ENCODE peak calls at places on chromosomes 7 and 10, in nine cellular contexts. E is stimulated activated CD4-positive, alpha-beta T cell treated with anti-CD3 and anti-CD28 coated beads, Interleukin-15, amount 100 ng/mL, for 1 hour; H is type B pancreatic cell; F is left cardiac atrium; K is prostate gland; Z is ecto neural progenitor cell; A is hepatic stellate cell; N is iris pigment epithelial cell; J is endothelial cell. C is an unnamed sample.

GRCh38 chr7:151834281-151835035 is 42.5 kb downstream of the PRKAG2 start:
- DNase-seq in H (no peak), N (no peak), J (no peak), A (no peak), F (no peak), K (no peak), E (no peak), Z (no peak), C (no peak)

GRCh38 chr10:15211464-15211979 is 43.0 kb upstream of the NMT2 start:
- DNase-seq in Z (no peak), N (peak), A (peak), F (no peak), K (no peak), H (no peak), J (no peak), E (no peak), C (no peak)

GRCh38 chr10:101858723-101859500 is 15.3 kb upstream of the KCNIP2 start:
- DNase-seq in K (no peak), J (no peak), F (no peak), E (no peak), Z (no peak), N (no peak), A (no peak), H (no peak), C (no peak)

GRCh38 chr10:69319911-69320316 is 41.6 kb downstream of the HK1 start:
- DNase-seq in F (no peak), H (no peak), Z (no peak), E (no peak), A (no peak), N (no peak), K (no peak), J (no peak), C (no peak)

GRCh38 chr7:94301024-94301588 is 93.6 kb upstream of the COL1A2 start:
- DNase-seq in H (peak), N (peak), K (peak), J (peak), E (no peak), F (peak), A (peak), Z (peak), C (peak)

GRCh38 chr7:154339169-154339568 is 287.0 kb downstream of the DPP6 start:
- DNase-seq in H (no peak), J (no peak), F (no peak), N (no peak), E (no peak), K (no peak), A (no peak), Z (peak), C (no peak)

GRCh38 chr10:86684305-86684704 is 16.0 kb downstream of the LDB3 start:
- DNase-seq in E (no peak), Z (peak), J (peak), A (peak), F (peak), H (no peak), N (no peak), K (no peak), C (peak)

GRCh38 chr10:122162566-122163181 is 108.4 kb upstream of the BTBD16 start:
- DNase-seq in E (no peak), J (peak), A (no peak), N (no peak), F (no peak), Z (no peak), H (no peak), K (no peak), C (no peak)

GRCh38 chr10:50497758-50498157 is 126.0 kb downstream of the SGMS1 start:
- DNase-seq in E (no peak), J (no peak), K (no peak), F (no peak), Z (no peak), A (peak), H (no peak), N (peak), C (peak)

GRCh38 chr10:16732376-16732775 is 84.8 kb downstream of the RSU1 start:
- DNase-seq in Z (no peak), F (no peak), J (no peak), A (no peak), N (peak), K (no peak), E (no peak), H (no peak), C (no peak)